ENCODE peak calls at places on chromosomes 1 and 21, in seven cellular contexts. L is stomach, P is A549, C is uterus, S is heart left ventricle, W is breast epithelium, Q is tibial nerve. I is an unnamed sample.

GRCh38 chr1:90724361-90724760 is 7.3 kb upstream of the BARHL2 start:
- DNase-seq in L (no peak), P (no peak), C (no peak), S (no peak), W (no peak), Q (no peak), I (no peak)

GRCh38 chr1:68725353-68725752 is 228.5 kb upstream of the DEPDC1 start:
- DNase-seq in L (no peak), P (no peak), C (peak), S (peak), W (no peak), Q (no peak), I (no peak)

GRCh38 chr1:61007534-61008364 is 74.6 kb upstream of the NFIA start:
- DNase-seq in L (no peak), P (no peak), C (no peak), S (no peak), W (no peak), Q (no peak), I (no peak)

GRCh38 chr1:207004931-207005830 is 27.4 kb downstream of the C1orf116 start:
- DNase-seq in L (peak), P (peak), C (no peak), S (peak), W (peak), Q (no peak), I (no peak)

GRCh38 chr21:42092805-42093590 is 21.9 kb downstream of the UMODL1 start:
- DNase-seq in L (no peak), P (no peak), C (no peak), S (no peak), W (no peak), Q (no peak), I (no peak)

GRCh38 chr1:6914646-6915178 is 129.5 kb downstream of the CAMTA1 start:
- DNase-seq in L (no peak), P (no peak), C (no peak), S (no peak), W (no peak), Q (no peak), I (no peak)

GRCh38 chr1:51285055-51285454 is 45.3 kb downstream of the TTC39A start:
- DNase-seq in L (no peak), P (no peak), C (no peak), S (no peak), W (no peak), Q (no peak), I (no peak)

GRCh38 chr1:51924455-51924854 is 45.9 kb upstream of the NRDC start:
- DNase-seq in L (no peak), P (no peak), C (no peak), S (no peak), W (no peak), Q (no peak), I (no peak)

GRCh38 chr1:101203812-101204540 is 32.8 kb upstream of the S1PR1 start:
- DNase-seq in L (no peak), P (no peak), C (no peak), S (peak), W (no peak), Q (no peak), I (no peak)

GRCh38 chr1:24742090-24742938 is 2.9 kb upstream of the CLIC4 start:
- DNase-seq in L (peak), P (no peak), C (no peak), S (no peak), W (no peak), Q (peak), I (no peak)

GRCh38 chr1:110620250-110620615 is 14.1 kb upstream of the KCNA2 start:
- DNase-seq in L (no peak), P (no peak), C (no peak), S (no peak), W (no peak), Q (no peak), I (no peak)

GRCh38 chr1:240732390-240732789 is 120.4 kb upstream of the GREM2 start:
- DNase-seq in L (no peak), P (peak), C (no peak), S (no peak), W (no peak), Q (no peak), I (no peak)

GRCh38 chr1:22228505-22228911 is 85.6 kb upstream of the WNT4 start:
- DNase-seq in L (no peak), P (peak), C (no peak), S (no peak), W (no peak), Q (no peak), I (no peak)
- H3K4me3 ChIP-seq in L (no peak), P (no peak), C (no peak), S (no peak), W (no peak), Q (no peak), I (no peak)

GRCh38 chr1:156691665-156692408 is 13.5 kb downstream of the CRABP2 start:
- DNase-seq in L (no peak), P (peak), C (no peak), S (no peak), W (no peak), Q (no peak), I (no peak)
- TF ChIP-seq CTCF in L (no peak), P (no peak), C (no peak), S (no peak), W (no peak), Q (no peak), I (no peak)

GRCh38 chr1:15756143-15757015 is 2.2 kb upstream of the FBLIM1 start:
- DNase-seq in L (peak), P (no peak), C (no peak), S (no peak), W (peak), Q (no peak), I (no peak)
- TF ChIP-seq POLR2A in L (peak), P (no peak), C (no peak), S (no peak), W (no peak), Q (no peak), I (no peak)

GRCh38 chr21:16124397-16125130 is 394.8 kb downstream of the USP25 start:
- DNase-seq in L (no peak), P (peak), C (peak), S (no peak), W (no peak), Q (no peak), I (no peak)
- H3K4me3 ChIP-seq in L (no peak), P (no peak), C (peak), S (no peak), W (peak), Q (no peak), I (no peak)

GRCh38 chr1:182770193-182770592 is 19.4 kb upstream of the NPL start:
- DNase-seq in L (no peak), P (no peak), C (no peak), S (peak), W (no peak), Q (no peak), I (peak)

GRCh38 chr1:182766881-182767645 is 22.5 kb upstream of the NPL start:
- DNase-seq in L (no peak), P (no peak), C (no peak), S (no peak), W (no peak), Q (no peak), I (no peak)

GRCh38 chr1:182768973-182769372 is 20.6 kb upstream of the NPL start:
- DNase-seq in L (no peak), P (no peak), C (no peak), S (no peak), W (no peak), Q (no peak), I (no peak)

GRCh38 chr1:182766050-182766449 is 23.5 kb upstream of the NPL start:
- DNase-seq in L (no peak), P (no peak), C (no peak), S (no peak), W (no peak), Q (no peak), I (no peak)

DNA sequence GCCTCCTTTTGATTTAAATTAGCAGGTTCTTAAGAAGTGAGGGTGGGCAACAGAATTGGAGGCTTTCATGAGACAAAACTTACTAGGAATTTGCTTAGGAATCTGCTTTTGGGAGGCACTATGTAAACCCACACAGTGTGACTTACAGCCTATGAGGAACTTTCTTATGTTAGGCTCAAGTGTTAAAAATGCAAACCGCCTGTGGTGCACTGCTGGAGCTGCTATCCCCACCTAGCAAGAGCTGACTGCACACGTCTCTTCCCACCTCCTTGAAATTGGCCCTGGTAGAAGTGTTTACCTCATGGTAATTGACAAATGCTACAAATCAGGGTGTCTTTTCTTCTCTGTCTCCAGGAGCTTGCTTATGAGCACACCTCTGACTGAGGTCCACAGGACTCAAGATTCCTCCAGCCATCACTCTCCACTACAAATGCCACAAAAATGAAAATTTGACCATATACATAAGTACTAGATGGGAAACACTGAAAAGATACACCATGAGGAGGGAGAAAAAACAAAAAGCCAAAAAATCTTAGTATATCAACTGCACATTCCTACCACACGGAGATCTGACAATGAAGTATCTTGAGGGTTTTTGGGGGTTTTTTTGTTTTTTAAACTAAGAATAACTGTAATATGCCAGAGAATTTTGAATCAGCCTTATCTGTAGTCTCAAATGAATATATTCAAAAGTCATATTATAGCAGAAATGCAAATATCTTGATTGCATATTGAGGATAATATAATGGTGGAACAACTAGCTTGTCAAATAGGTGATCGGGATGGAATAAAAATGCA is 18.2 kb upstream of the NPL start:
- DNase-seq in L (no peak), P (no peak), C (no peak), S (no peak), W (no peak), Q (no peak), I (no peak)
- TF ChIP-seq CTCF in L (no peak), P (no peak), C (no peak), S (no peak), W (no peak), Q (no peak), I (no peak)

DNA sequence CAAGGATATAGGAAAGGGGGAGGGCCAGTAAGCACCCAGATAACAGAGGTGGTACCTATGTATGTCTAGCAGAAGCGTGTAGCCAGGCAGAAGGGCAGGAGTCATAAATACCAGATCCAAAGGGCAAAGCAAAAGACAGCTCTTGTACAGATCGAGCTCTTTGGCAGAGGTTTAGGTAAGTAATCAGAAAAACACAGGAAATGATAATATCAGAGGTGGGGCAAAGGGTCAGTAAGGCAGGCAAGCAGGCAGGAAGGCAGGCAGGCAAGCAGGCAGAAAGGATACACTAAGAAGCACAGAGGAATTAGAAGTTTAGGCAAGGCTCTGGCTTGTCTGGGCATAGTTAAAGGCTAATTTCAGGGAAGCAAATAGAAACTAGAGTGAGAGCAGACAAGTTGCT is 22.7 kb upstream of the SLFNL1 start:
- DNase-seq in L (no peak), P (no peak), C (no peak), S (no peak), W (no peak), Q (no peak), I (no peak)
- TF ChIP-seq POLR2A in L (no peak), P (no peak), C (no peak), S (no peak), W (no peak), Q (no peak), I (no peak)

GRCh38 chr1:229221106-229222019 is 49.5 kb upstream of the RAB4A start:
- DNase-seq in L (peak), P (peak), C (no peak), S (no peak), W (peak), Q (no peak), I (no peak)
- H3K4me3 ChIP-seq in L (no peak), P (no peak), C (no peak), S (no peak), W (peak), Q (no peak), I (no peak)

GRCh38 chr1:185288435-185288834 is 28.6 kb downstream of the IVNS1ABP start:
- DNase-seq in L (no peak), P (no peak), C (no peak), S (no peak), W (no peak), Q (no peak), I (no peak)

GRCh38 chr1:185284533-185285244 is 32.4 kb downstream of the IVNS1ABP start:
- DNase-seq in L (no peak), P (no peak), C (no peak), S (no peak), W (no peak), Q (no peak), I (no peak)

GRCh38 chr1:185284106-185284505 is 32.9 kb downstream of the IVNS1ABP start:
- DNase-seq in L (no peak), P (no peak), C (no peak), S (no peak), W (no peak), Q (no peak), I (no peak)

GRCh38 chr1:185289880-185290279 is 27.2 kb downstream of the IVNS1ABP start:
- DNase-seq in L (no peak), P (no peak), C (no peak), S (no peak), W (no peak), Q (no peak), I (no peak)

DNA sequence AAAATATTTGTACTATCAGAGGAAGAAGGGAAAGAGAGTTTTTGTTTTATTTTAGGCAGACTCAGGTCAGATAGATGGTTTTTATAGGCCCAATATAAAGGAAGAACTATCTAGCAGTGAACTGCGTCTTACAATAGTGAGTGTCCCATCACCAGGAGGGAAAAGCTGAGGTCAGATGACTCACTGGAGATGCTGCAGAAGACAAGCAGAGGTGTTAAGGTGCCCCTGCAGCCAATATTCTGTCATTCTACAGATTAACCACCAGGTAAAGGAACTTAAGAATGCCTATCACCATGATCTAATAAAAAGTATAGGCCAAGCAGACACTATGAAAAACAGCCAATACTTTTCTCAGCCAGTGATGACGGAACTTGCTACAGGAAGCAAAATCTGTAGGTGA is 29.6 kb downstream of the IVNS1ABP start:
- DNase-seq in L (no peak), P (no peak), C (no peak), S (no peak), W (no peak), Q (no peak), I (no peak)
- TF ChIP-seq CTCF in L (no peak), P (no peak), C (no peak), S (no peak), W (no peak), Q (no peak), I (no peak)

GRCh38 chr1:215472723-215473122 is 94.4 kb upstream of the KCTD3 start:
- DNase-seq in L (no peak), P (no peak), C (no peak), S (no peak), W (no peak), Q (no peak), I (no peak)
- TF ChIP-seq POLR2A in L (no peak), P (no peak), C (no peak), S (no peak), W (no peak), Q (no peak), I (no peak)

DNA sequence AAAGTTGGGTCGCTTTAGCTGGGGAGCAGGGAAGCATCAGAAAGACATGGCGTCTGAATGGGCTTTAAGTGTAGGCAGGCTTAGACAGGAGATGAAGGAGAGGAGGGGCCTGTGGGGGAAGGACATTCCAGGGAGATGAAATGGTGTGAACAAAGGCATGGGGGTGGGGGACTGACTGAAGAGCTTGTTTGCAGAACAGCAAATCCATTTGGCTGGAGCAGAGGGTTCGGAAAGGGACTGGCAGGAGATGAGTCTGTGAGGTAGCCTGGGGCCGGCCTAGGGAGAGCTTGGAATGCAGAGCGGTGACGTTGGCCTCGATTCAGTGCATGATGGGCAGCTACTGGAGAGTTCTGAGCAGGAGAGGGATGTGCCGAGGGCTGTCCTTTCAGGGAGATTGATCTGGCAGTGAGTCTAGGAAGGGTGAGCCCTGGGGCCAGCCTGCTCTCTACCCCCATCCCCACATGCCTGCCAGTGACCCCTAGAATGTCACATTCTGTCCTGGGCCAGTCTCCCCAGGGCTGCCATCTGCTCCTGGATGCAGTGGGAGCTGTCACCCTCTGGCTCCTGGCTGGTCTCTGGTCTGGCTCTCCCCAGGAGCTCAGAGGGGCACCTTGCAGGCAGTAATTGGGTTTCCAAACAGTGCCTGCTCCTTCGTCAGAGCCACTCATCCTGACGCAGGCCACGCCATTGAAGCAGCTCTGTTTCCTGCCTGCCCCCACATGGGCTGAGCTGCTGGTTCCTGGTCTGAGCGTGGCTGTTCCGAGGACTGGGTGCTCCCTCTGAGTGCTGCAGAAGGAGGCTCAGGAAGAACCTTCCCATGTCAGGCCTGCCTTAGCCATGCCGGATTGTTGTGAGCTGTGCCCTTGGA is 22.3 kb upstream of the TMEM222 start:
- DNase-seq in L (peak), P (peak), C (peak), S (peak), W (peak), Q (peak), I (peak)
- H3K4me3 ChIP-seq in L (no peak), P (no peak), C (no peak), S (no peak), W (peak), Q (no peak), I (no peak)